ENCODE peak calls at places on chromosomes 11 and 22, in six cellular contexts. K is spleen, L is GM23338, V is K562, B is endothelial cell of umbilical vein, C is stomach. Q is an unnamed sample.

GRCh38 chr11:130313383-130314183 is 1.1 kb downstream of the ZBTB44 start:
- DNase-seq in K (no peak), C (no peak), L (peak; percentile 62), B (peak; percentile 28), V (no peak), Q (no peak)

GRCh38 chr11:112784323-112785073 is 176.7 kb upstream of the NCAM1 start:
- DNase-seq in B (no peak), L (peak; percentile 28), C (no peak), V (no peak), K (no peak), Q (no peak)

GRCh38 chr22:48257690-48258065 is 1495.2 kb downstream of the TBC1D22A start:
- DNase-seq in V (no peak), L (no peak), B (no peak), C (no peak), K (no peak), Q (no peak)

GRCh38 chr11:47256374-47256773 is 1.4 kb upstream of the NR1H3 start:
- DNase-seq in V (no peak), L (no peak), C (no peak), K (peak; percentile 5), B (no peak), Q (no peak)

GRCh38 chr11:123407996-123408597 is 22.0 kb upstream of the GRAMD1B start:
- DNase-seq in B (peak; percentile 57), K (no peak), V (no peak), C (no peak), L (no peak), Q (no peak)

GRCh38 chr22:39114157-39114511 is 17.1 kb downstream of the APOBEC3H start:
- DNase-seq in L (peak; percentile 89), K (no peak), V (no peak), C (no peak), B (no peak), Q (no peak)

GRCh38 chr11:6418958-6419611 is at the start of gene APBB1:
- DNase-seq in V (peak; percentile 82), C (peak; percentile 67), K (peak; percentile 91), B (peak; percentile 67), L (peak; percentile 87), Q (no peak)

GRCh38 chr11:502288-503178 is 4.5 kb downstream of the RNH1 start:
- DNase-seq in L (no peak), B (no peak), C (no peak), V (no peak), K (no peak), Q (no peak)

GRCh38 chr22:33210129-33210784 is 152.1 kb upstream of the SYN3 start:
- DNase-seq in B (peak; percentile 4), K (no peak), C (no peak), V (peak; percentile 44), L (peak; percentile 87), Q (peak; percentile 12)

GRCh38 chr22:38347944-38348750 is 30.9 kb upstream of the CSNK1E start:
- DNase-seq in C (peak; percentile 17), V (no peak), B (no peak), K (peak; percentile 46), L (no peak), Q (no peak)

GRCh38 chr11:73085189-73085875 is 56.8 kb downstream of the FCHSD2 start:
- DNase-seq in L (no peak), C (no peak), B (no peak), V (no peak), K (no peak), Q (no peak)

GRCh38 chr22:49291781-49292180 is 535.9 kb downstream of the BRD1 start:
- DNase-seq in L (no peak), C (no peak), B (no peak), V (no peak), K (peak; percentile 12), Q (no peak)

GRCh38 chr22:48488611-48489456 is 1338.8 kb downstream of the BRD1 start:
- DNase-seq in B (no peak), L (peak; percentile 61), C (no peak), V (no peak), K (peak; percentile 55), Q (no peak)

GRCh38 chr11:104541706-104542105 is 356.6 kb downstream of the CASP12 start:
- DNase-seq in K (no peak), B (no peak), L (no peak), C (no peak), V (no peak), Q (no peak)

GRCh38 chr11:43689167-43689566 is 8.6 kb downstream of the HSD17B12 start:
- DNase-seq in L (no peak), C (no peak), V (peak; percentile 33), K (no peak), B (no peak), Q (no peak)

GRCh38 chr11:60939301-60939700 is 12.7 kb downstream of the SLC15A3 start:
- DNase-seq in B (no peak), L (no peak), K (no peak), V (no peak), C (no peak), Q (no peak)

GRCh38 chr11:96978751-96979150 is 588.9 kb downstream of the JRKL start:
- DNase-seq in L (no peak), V (no peak), C (no peak), B (no peak), K (no peak), Q (no peak)

GRCh38 chr11:88421530-88421929 is 84.0 kb upstream of the CTSC start:
- DNase-seq in L (peak; percentile 32), V (peak; percentile 57), B (no peak), K (no peak), C (no peak), Q (peak; percentile 24)

GRCh38 chr22:39535302-39535805 is 2.8 kb upstream of the RPS19BP1 start:
- DNase-seq in B (no peak), C (no peak), V (no peak), L (peak; percentile 67), K (no peak), Q (no peak)

GRCh38 chr11:72406536-72407507 is 27.5 kb downstream of the CLPB start:
- DNase-seq in B (no peak), V (no peak), C (no peak), L (no peak), K (no peak), Q (no peak)

GRCh38 chr11:7442588-7443215 is 42.6 kb upstream of the OLFML1 start:
- DNase-seq in V (peak; percentile 59), L (peak; percentile 84), C (peak; percentile 76), K (peak; percentile 87), B (peak; percentile 63), Q (no peak)

GRCh38 chr11:12426176-12426575 is 48.8 kb downstream of the PARVA start:
- DNase-seq in L (no peak), C (no peak), K (no peak), V (no peak), B (no peak), Q (no peak)

GRCh38 chr11:78432058-78432515 is 14.5 kb upstream of the GAB2 start:
- DNase-seq in V (no peak), K (no peak), C (no peak), L (peak; percentile 60), B (peak; percentile 40), Q (no peak)

GRCh38 chr11:118406599-118407166 is 5.3 kb downstream of the ATP5MG start:
- DNase-seq in C (no peak), V (no peak), K (no peak), B (no peak), L (no peak), Q (no peak)

GRCh38 chr11:114447444-114447843 is 8.2 kb downstream of the REXO2 start:
- DNase-seq in L (no peak), V (no peak), C (no peak), K (no peak), B (no peak), Q (no peak)

DNA sequence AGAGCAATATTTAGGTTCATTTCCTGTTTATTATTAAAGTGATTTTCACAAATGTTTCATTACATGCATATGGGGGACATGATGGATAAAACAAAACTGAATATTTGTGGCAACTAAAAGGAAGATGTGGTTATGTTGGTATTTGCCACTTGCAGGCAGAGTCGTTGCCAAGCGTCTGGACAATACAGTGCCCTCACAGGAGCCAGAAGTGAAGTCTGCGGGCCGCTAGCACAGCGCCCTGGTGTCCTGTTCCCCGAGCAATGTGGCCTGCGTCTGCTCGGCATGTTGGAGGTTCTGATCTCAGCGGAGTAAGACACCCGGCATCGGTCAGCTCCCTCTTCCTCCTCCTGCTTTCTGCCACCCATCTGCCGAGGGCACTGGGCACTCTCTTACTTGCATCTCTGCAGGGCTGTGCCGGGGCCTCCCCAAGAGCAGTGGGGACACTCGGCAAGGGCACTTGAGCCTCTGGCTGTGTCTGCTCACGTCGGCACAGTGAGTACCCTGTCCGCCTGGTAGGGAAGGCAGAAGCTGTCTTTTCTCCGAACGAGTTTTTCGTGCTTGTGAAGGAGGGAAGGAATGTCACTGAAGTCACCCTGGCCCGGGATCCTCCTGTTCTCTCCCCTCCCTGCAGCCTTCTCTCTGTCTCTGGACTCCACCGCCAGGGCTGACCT is 10.5 kb upstream of the TTLL12 start:
- DNase-seq in B (no peak), C (no peak), V (no peak), K (no peak), L (no peak), Q (no peak)
- H3K27ac ChIP-seq in B (no peak overlapping the region), C (no peak overlapping the region), V (no peak overlapping the region), K (no peak overlapping the region), L (no peak overlapping the region), Q (no peak overlapping the region)

GRCh38 chr22:42582987-42583386 is 29.2 kb downstream of the SERHL2 start:
- DNase-seq in K (no peak), B (no peak), L (no peak), V (no peak), C (no peak), Q (no peak)

GRCh38 chr22:42584364-42584940 is 30.2 kb downstream of the POLDIP3 start:
- DNase-seq in K (no peak), B (no peak), C (no peak), V (no peak), L (no peak), Q (no peak)

GRCh38 chr22:42581762-42582716 is 28.3 kb downstream of the SERHL2 start:
- DNase-seq in V (peak; percentile 81), C (peak; percentile 80), B (peak; percentile 79), L (peak; percentile 85), K (peak; percentile 94), Q (no peak)

GRCh38 chr22:42585096-42585495 is 29.6 kb downstream of the POLDIP3 start:
- DNase-seq in L (no peak), K (no peak), B (no peak), C (no peak), V (no peak), Q (no peak)
- TF ChIP-seq POLR2AphosphoS5 in L (no peak), K (peak; percentile 41), B (no peak), C (no peak), V (no peak), Q (no peak)

GRCh38 chr11:69002743-69003231 is 10.3 kb downstream of the MRGPRF start:
- DNase-seq in K (no peak), B (no peak), C (no peak), L (no peak), V (no peak), Q (no peak)

GRCh38 chr11:69002101-69002742 is 10.8 kb downstream of the MRGPRF start:
- DNase-seq in K (peak; percentile 49), V (no peak), L (no peak), B (no peak), C (no peak), Q (no peak)

GRCh38 chr11:69004411-69005182 is 8.4 kb downstream of the MRGPRF start:
- DNase-seq in L (no peak), V (no peak), K (peak; percentile 54), C (no peak), B (no peak), Q (no peak)

GRCh38 chr11:69003866-69004311 is 9.2 kb downstream of the MRGPRF start:
- DNase-seq in C (no peak), V (no peak), L (no peak), B (no peak), K (peak; percentile 59), Q (no peak)

GRCh38 chr11:69003301-69003865 is 9.7 kb downstream of the MRGPRF start:
- DNase-seq in L (no peak), B (no peak), C (no peak), K (peak; percentile 59), V (no peak), Q (no peak)
- H3K27ac ChIP-seq in L (no peak overlapping the region), B (no peak overlapping the region), C (peak overlapping the region; percentile 65), K (no peak overlapping the region), V (no peak overlapping the region), Q (no peak overlapping the region)

GRCh38 chr11:19819148-19819547 is 106.5 kb downstream of the NAV2 start:
- DNase-seq in V (no peak), K (no peak), B (no peak), C (no peak), L (peak; percentile 27), Q (no peak)
- TF ChIP-seq POLR2AphosphoS5 in V (no peak), K (no peak), B (no peak), C (no peak), L (no peak), Q (no peak)

Q was measured in SK-N-MC.